ENCODE peak calls at places on chromosomes 3 and 15, in ten cellular contexts. H is fibroblast of pulmonary artery, W is lower lobe of right lung, J is cardiac muscle cell, A is HFFc6, C is suprapubic skin, E is CD14-positive monocyte, Y is endothelial cell of umbilical vein, B is mammary epithelial cell, Q is mucosa of descending colon. L is an unnamed sample.

GRCh38 chr15:68208136-68208535 is 3.0 kb upstream of the CALML4 start:
- DNase-seq in H (no peak), Q (peak; percentile 30), E (no peak), W (no peak), B (no peak), A (no peak), J (no peak), Y (no peak), C (peak; percentile 58), L (no peak)

GRCh38 chr15:75235051-75235673 is 23.0 kb upstream of the GOLGA6C start:
- DNase-seq in C (peak; percentile 69), J (no peak), Y (no peak), B (no peak), H (no peak), Q (no peak), E (no peak), W (no peak), A (no peak), L (no peak)

GRCh38 chr3:11195721-11196332 is 41.5 kb downstream of the HRH1 start:
- DNase-seq in E (no peak), Y (peak; percentile 65), J (peak; percentile 70), C (no peak), Q (no peak), B (peak; percentile 31), H (peak; percentile 66), A (peak; percentile 56), W (no peak), L (no peak)

GRCh38 chr15:41024141-41024540 is 70.9 kb downstream of the CHAC1 start:
- DNase-seq in B (no peak), A (peak; percentile 66), W (no peak), H (peak; percentile 81), E (no peak), Y (no peak), Q (no peak), J (peak; percentile 73), C (no peak), L (no peak)

GRCh38 chr15:91224750-91225380 is 124.8 kb downstream of the SV2B start:
- DNase-seq in H (peak; percentile 55), B (peak; percentile 37), Y (peak; percentile 54), W (no peak), C (no peak), Q (no peak), E (no peak), J (peak; percentile 51), A (no peak), L (peak; percentile 22)

GRCh38 chr3:127911421-127911931 is 3.6 kb upstream of the KBTBD12 start:
- DNase-seq in J (peak; percentile 38), B (no peak), E (no peak), H (no peak), C (no peak), W (no peak), Q (no peak), A (no peak), Y (no peak), L (no peak)

GRCh38 chr3:69082805-69083204 is 1.9 kb upstream of the ARL6IP5 start:
- DNase-seq in J (peak; percentile 76), W (no peak), H (peak; percentile 68), Y (peak; percentile 71), C (no peak), Q (no peak), B (peak; percentile 82), A (peak; percentile 67), E (peak; percentile 71), L (no peak)

GRCh38 chr3:171604370-171604769 is 144.2 kb upstream of the TNIK start:
- DNase-seq in Q (no peak), J (peak; percentile 13), H (no peak), B (no peak), W (no peak), C (no peak), A (no peak), Y (no peak), E (no peak), L (no peak)

GRCh38 chr15:69876030-69876429 is 221.7 kb downstream of the TLE3 start:
- DNase-seq in H (peak; percentile 39), B (no peak), C (no peak), J (peak; percentile 53), A (no peak), Q (no peak), W (no peak), Y (no peak), E (no peak), L (no peak)

DNA sequence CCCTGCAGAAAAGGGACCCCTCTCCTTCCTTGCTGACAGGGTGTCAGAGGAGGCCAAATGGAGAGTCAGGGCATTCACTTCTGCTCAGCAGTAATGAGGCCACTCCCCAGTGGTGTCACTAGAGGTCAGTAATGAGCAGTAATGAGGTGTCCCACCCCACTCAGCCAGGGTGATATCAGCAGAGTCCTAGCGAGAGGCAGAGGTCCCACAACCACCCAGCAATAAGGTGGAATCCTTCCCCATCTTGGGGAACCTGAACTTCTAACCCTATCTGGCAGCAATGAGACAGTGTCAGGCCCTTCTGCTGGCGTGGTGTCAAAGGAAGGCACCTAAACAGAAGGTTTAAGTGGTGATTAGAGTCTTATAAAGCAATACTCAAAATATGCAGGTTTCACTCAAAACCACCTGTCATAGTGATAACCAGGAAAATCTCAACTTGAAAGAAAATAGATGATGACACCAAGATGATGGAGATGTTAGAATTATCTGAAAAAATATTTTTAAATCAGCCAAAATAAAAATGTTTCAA is 12.9 kb downstream of the OCA2 start:
- DNase-seq in A (peak; percentile 52), Y (peak; percentile 59), C (no peak), H (peak; percentile 62), J (peak; percentile 65), E (peak; percentile 44), B (peak; percentile 35), W (no peak), Q (peak; percentile 45), L (peak; percentile 46)
- TF ChIP-seq CTCF in A (peak; percentile 78), Y (peak; percentile 79), C (peak; percentile 17), H (peak; percentile 86), J (peak; percentile 84), E (peak; percentile 62), B (peak; percentile 73), W (peak; percentile 76), Q (peak; percentile 66), L (peak; percentile 75)

GRCh38 chr3:152696962-152697361 is 138.0 kb upstream of the P2RY1 start:
- DNase-seq in B (peak; percentile 23), W (no peak), J (no peak), H (no peak), C (no peak), Q (no peak), Y (no peak), E (no peak), A (no peak), L (no peak)

GRCh38 chr3:152695810-152696209 is 139.1 kb upstream of the P2RY1 start:
- DNase-seq in Y (no peak), W (no peak), Q (no peak), A (no peak), E (no peak), B (no peak), J (no peak), H (no peak), C (no peak), L (no peak)
- TF ChIP-seq CTCF in Y (no peak), W (no peak), Q (no peak), A (no peak), E (no peak), B (peak; percentile 8), J (no peak), H (no peak), C (no peak), L (no peak)

GRCh38 chr15:58240191-58240932 is 102.2 kb downstream of the AQP9 start:
- DNase-seq in A (no peak), B (no peak), J (no peak), H (no peak), E (no peak), Y (no peak), W (no peak), C (no peak), Q (no peak), L (no peak)
- TF ChIP-seq CTCF in A (no peak), B (no peak), J (no peak), H (no peak), E (no peak), Y (no peak), W (no peak), C (no peak), Q (no peak), L (no peak)

DNA sequence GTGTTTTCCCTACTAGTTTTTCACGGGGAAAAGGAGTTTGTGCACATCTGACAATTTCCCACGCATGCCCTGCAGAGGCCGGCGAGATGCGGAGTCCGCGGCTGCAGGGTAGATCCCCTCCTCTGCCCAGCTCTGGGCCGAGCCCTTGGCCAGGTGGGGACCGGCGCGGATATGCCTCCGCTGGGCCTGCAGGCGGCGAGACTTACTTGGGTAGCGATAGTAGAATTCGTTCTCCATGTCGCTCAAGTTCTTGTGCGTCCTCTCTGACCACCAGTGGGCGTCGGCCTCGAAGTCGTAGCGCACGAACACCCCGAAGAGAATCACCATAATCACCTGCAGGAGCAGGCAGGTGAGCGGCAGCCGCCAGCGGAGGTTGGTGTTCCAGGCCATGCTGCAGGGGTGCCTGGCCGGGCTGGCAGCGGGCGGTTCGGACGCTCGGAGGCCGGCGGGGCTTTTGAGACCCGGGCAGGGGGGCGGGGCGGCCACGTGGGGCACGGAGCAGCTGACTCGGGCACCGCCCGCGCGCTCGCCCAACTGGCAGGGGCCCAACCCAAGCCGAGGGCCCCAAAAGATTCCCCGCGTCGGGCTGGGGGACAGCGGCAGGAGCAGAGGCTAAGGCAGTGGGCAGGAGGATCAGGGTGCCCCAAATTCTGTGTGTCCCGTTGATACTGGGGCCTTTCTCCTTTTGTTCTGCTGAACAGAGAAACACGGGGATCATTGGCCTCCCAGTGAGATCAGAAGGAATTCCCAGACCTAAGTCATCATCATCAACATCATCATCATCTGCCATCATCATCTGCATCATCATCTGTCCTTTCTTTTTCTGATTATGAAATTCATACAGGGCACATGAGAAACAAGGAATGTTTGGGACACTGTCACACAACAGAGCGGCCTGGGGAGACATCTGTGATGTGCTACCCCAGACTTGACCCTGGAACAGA is at the start of gene RHCG:
- DNase-seq in J (peak; percentile 60), B (peak; percentile 57), H (peak; percentile 50), E (no peak), A (no peak), W (no peak), C (peak; percentile 78), Q (peak; percentile 55), Y (peak; percentile 52), L (peak; percentile 56)
- TF ChIP-seq CTCF in J (peak; percentile 61), B (peak; percentile 25), H (peak; percentile 39), E (peak; percentile 30), A (peak; percentile 50), W (no peak), C (no peak), Q (no peak), Y (peak; percentile 59), L (peak; percentile 71)

DNA sequence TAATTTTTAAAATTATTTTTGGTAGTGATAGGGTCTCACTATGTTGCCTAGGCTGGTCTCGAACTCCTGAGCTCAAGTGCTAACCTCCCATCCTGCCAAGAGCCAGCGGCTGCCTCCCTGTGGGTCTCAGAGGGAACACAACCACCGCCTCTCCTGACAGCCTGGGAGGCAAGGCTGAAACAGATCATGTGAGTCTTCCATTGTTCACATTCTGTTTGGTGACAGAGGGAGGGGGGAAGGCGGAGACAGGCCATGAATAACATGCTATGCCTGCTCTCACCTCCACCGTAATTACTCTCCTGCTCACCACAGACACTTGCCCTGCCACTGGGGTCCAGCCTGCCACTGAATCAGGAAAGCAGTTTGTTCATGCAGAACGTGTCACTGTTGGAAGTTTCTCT is 78.3 kb upstream of the RASGRF1 start:
- DNase-seq in H (peak; percentile 64), J (peak; percentile 52), Q (no peak), A (no peak), E (no peak), C (no peak), B (peak; percentile 36), Y (peak; percentile 8), W (no peak), L (peak; percentile 35)
- TF ChIP-seq CTCF in H (peak; percentile 25), J (no peak), Q (no peak), A (no peak), E (no peak), C (no peak), B (peak; percentile 36), Y (no peak), W (no peak), L (peak; percentile 45)

GRCh38 chr15:61115241-61115640 is 113.9 kb downstream of the RORA start:
- DNase-seq in Y (no peak), E (no peak), C (no peak), W (no peak), Q (no peak), J (peak; percentile 8), A (peak; percentile 43), H (no peak), B (no peak), L (no peak)
- TF ChIP-seq CTCF in Y (no peak), E (no peak), C (no peak), W (no peak), Q (no peak), J (no peak), A (no peak), H (no peak), B (no peak), L (no peak)